ENCODE peak calls at places on chromosomes 2 and 18, in six cellular contexts. W, T, A, F, V and R are unnamed samples.

GRCh38 chr18:62678847-62679535 is 36.4 kb upstream of the PHLPP1 start:
- DNase-seq in W (no peak), T (no peak), A (no peak), F (no peak), V (no peak), R (no peak)

GRCh38 chr2:189638305-189639002 is 22.8 kb upstream of the ASNSD1 start:
- DNase-seq in W (no peak), T (no peak), A (no peak), F (no peak), V (no peak), R (no peak)

GRCh38 chr2:231395188-231396057 is at the start of gene B3GNT7:
- DNase-seq in W (peak), T (no peak), A (no peak), F (no peak), V (peak), R (no peak)

GRCh38 chr18:23281626-23282436 is 146.5 kb downstream of the CABLES1 start:
- DNase-seq in W (no peak), T (peak), A (no peak), F (no peak), V (no peak), R (no peak)

GRCh38 chr18:59877366-59877765 is 22.4 kb upstream of the PMAIP1 start:
- DNase-seq in W (no peak), T (no peak), A (no peak), F (no peak), V (no peak), R (no peak)

GRCh38 chr2:239533917-239534316 is 133.1 kb upstream of the HDAC4 start:
- DNase-seq in W (no peak), T (no peak), A (no peak), F (no peak), V (no peak), R (no peak)

GRCh38 chr2:132627542-132627941 is 42.5 kb downstream of the LYPD1 start:
- DNase-seq in W (no peak), T (no peak), A (no peak), F (no peak), V (no peak), R (no peak)

GRCh38 chr2:142843731-142844130 is 33.7 kb upstream of the KYNU start:
- DNase-seq in W (no peak), T (peak), A (no peak), F (no peak), V (no peak), R (no peak)

GRCh38 chr2:180356676-180357075 is 349.6 kb upstream of the CWC22 start:
- DNase-seq in W (no peak), T (no peak), A (no peak), F (no peak), V (no peak), R (no peak)

GRCh38 chr2:9675369-9676351 is 44.9 kb upstream of the YWHAQ start:
- DNase-seq in W (no peak), T (peak), A (no peak), F (no peak), V (no peak), R (no peak)

GRCh38 chr2:229270551-229271410 is at the start of gene PID1:
- DNase-seq in W (no peak), T (peak), A (no peak), F (no peak), V (peak), R (no peak)

GRCh38 chr2:8436585-8436984 is 245.3 kb upstream of the ID2 start:
- DNase-seq in W (no peak), T (no peak), A (no peak), F (no peak), V (no peak), R (no peak)

GRCh38 chr2:140027320-140027719 is 1247.1 kb upstream of the NXPH2 start:
- DNase-seq in W (no peak), T (no peak), A (no peak), F (no peak), V (no peak), R (no peak)

GRCh38 chr18:13541621-13542519 is 184.5 kb downstream of the FAM210A start:
- DNase-seq in W (no peak), T (no peak), A (no peak), F (no peak), V (no peak), R (no peak)

GRCh38 chr2:18924905-18925691 is 335.7 kb upstream of the NT5C1B start:
- DNase-seq in W (no peak), T (no peak), A (no peak), F (no peak), V (no peak), R (no peak)

GRCh38 chr18:3281456-3282400 is 19.8 kb downstream of the MYL12B start:
- DNase-seq in W (peak), T (peak), A (no peak), F (peak), V (no peak), R (no peak)

GRCh38 chr2:33766175-33766574 is 167.1 kb upstream of the FAM98A start:
- DNase-seq in W (no peak), T (no peak), A (no peak), F (no peak), V (no peak), R (no peak)

GRCh38 chr2:231563378-231563961 is 29.2 kb upstream of the TEX44 start:
- DNase-seq in W (peak), T (peak), A (no peak), F (peak), V (no peak), R (no peak)

GRCh38 chr2:121245913-121246312 is 39.1 kb downstream of the TFCP2L1 start:
- DNase-seq in W (no peak), T (no peak), A (no peak), F (no peak), V (peak), R (no peak)

GRCh38 chr2:144834954-144835633 is 315.2 kb upstream of the ZEB2 start:
- DNase-seq in W (no peak), T (peak), A (no peak), F (no peak), V (no peak), R (no peak)

GRCh38 chr2:8564475-8564874 is 117.4 kb upstream of the ID2 start:
- DNase-seq in W (no peak), T (no peak), A (no peak), F (no peak), V (no peak), R (no peak)

GRCh38 chr2:230052299-230052698 is 16.4 kb downstream of the SLC16A14 start:
- DNase-seq in W (no peak), T (no peak), A (no peak), F (no peak), V (no peak), R (no peak)

GRCh38 chr2:1721706-1722483 is 22.4 kb downstream of the PXDN start:
- DNase-seq in W (no peak), T (peak), A (no peak), F (no peak), V (no peak), R (no peak)

GRCh38 chr2:67626656-67627055 is 229.5 kb downstream of the ETAA1 start:
- DNase-seq in W (no peak), T (peak), A (no peak), F (no peak), V (no peak), R (no peak)

GRCh38 chr2:127032601-127033000 is 74.4 kb downstream of the BIN1 start:
- DNase-seq in W (no peak), T (no peak), A (no peak), F (no peak), V (no peak), R (no peak)

GRCh38 chr2:238716171-238716570 is 131.7 kb upstream of the TWIST2 start:
- DNase-seq in W (no peak), T (no peak), A (no peak), F (no peak), V (no peak), R (no peak)

GRCh38 chr18:59996370-59996966 is 96.7 kb downstream of the PMAIP1 start:
- DNase-seq in W (peak), T (peak), A (no peak), F (peak), V (no peak), R (no peak)

GRCh38 chr2:70961648-70961994 is 16.8 kb upstream of the ANKRD53 start:
- DNase-seq in W (no peak), T (no peak), A (no peak), F (no peak), V (no peak), R (peak)